ENCODE peak calls at places on chromosomes 12 and 14, in four cellular contexts. C, E, W and Y are unnamed samples.

GRCh38 chr14:92677087-92677668 is 71.2 kb downstream of the LGMN start:
- DNase-seq in W (peak; percentile 99), C (no peak), E (no peak), Y (no peak)

GRCh38 chr12:122515275-122515674 is 11.5 kb downstream of the RSRC2 start:
- DNase-seq in W (no peak), C (no peak), E (no peak), Y (no peak)

GRCh38 chr12:104275689-104276088 is 27.9 kb upstream of the EID3 start:
- DNase-seq in E (no peak), W (no peak), C (no peak), Y (no peak)

GRCh38 chr14:96626916-96627315 is 124.7 kb downstream of the PAPOLA start:
- DNase-seq in W (no peak), C (no peak), E (no peak), Y (no peak)

GRCh38 chr14:51676549-51676948 is 24.8 kb downstream of the FRMD6 start:
- DNase-seq in E (no peak), C (no peak), W (no peak), Y (peak; percentile 78)

GRCh38 chr12:124514996-124515932 is 52.1 kb downstream of the NCOR2 start:
- DNase-seq in E (no peak), C (no peak), W (no peak), Y (no peak)

GRCh38 chr14:80037349-80037748 is 174.0 kb downstream of the DIO2 start:
- DNase-seq in E (no peak), C (no peak), W (no peak), Y (no peak)

GRCh38 chr12:145369-145960 is 68.5 kb downstream of the SLC6A12 start:
- DNase-seq in W (no peak), E (no peak), C (no peak), Y (peak; percentile 61)

GRCh38 chr12:124919646-124920352 is 5.3 kb upstream of the UBC start:
- DNase-seq in C (no peak), E (no peak), W (peak; percentile 76), Y (no peak)

GRCh38 chr14:31560759-31561154 is 447 bp upstream of the NUBPL start:
- DNase-seq in C (no peak), E (peak; percentile 4), W (no peak), Y (peak; percentile 31)

GRCh38 chr14:35385042-35385839 is 19.3 kb downstream of the NFKBIA start:
- DNase-seq in W (no peak), C (peak; percentile 56), E (peak; percentile 59), Y (peak; percentile 85)

GRCh38 chr14:60233251-60233650 is 15.8 kb upstream of the PPM1A start:
- DNase-seq in E (no peak), W (no peak), C (no peak), Y (peak; percentile 29)

GRCh38 chr12:10749700-10750384 is 26.7 kb upstream of the YBX3 start:
- DNase-seq in C (peak; percentile 66), W (peak; percentile 68), E (peak; percentile 22), Y (peak; percentile 84)

GRCh38 chr12:20777420-20777819 is 33.1 kb upstream of the SLCO1B3 start:
- DNase-seq in C (no peak), E (no peak), W (no peak), Y (no peak)

GRCh38 chr14:24179294-24179960 is 7.5 kb downstream of the REC8 start:
- DNase-seq in C (no peak), W (no peak), E (no peak), Y (no peak)

GRCh38 chr12:103780093-103780440 is 61.0 kb downstream of the NT5DC3 start:
- DNase-seq in E (no peak), W (no peak), C (no peak), Y (no peak)

GRCh38 chr14:58738189-58738836 is 100.6 kb downstream of the DACT1 start:
- DNase-seq in W (no peak), C (no peak), E (no peak), Y (no peak)

GRCh38 chr14:58738876-58739275 is 101.1 kb downstream of the DACT1 start:
- DNase-seq in W (no peak), C (no peak), E (no peak), Y (no peak)

GRCh38 chr14:58737511-58737910 is 99.7 kb downstream of the DACT1 start:
- DNase-seq in W (no peak), E (no peak), C (no peak), Y (no peak)

GRCh38 chr14:58740584-58740983 is 102.8 kb downstream of the DACT1 start:
- DNase-seq in E (no peak), C (no peak), W (no peak), Y (no peak)

GRCh38 chr14:58739674-58740073 is 101.9 kb downstream of the DACT1 start:
- DNase-seq in E (no peak), C (no peak), W (peak; percentile 30), Y (no peak)
- TF ChIP-seq POLR2AphosphoS2 in E (no peak), C (no peak), W (no peak), Y (no peak)

GRCh38 chr14:103629503-103630121 is 601 bp downstream of the KLC1 start:
- DNase-seq in E (peak; percentile 63), W (no peak), C (peak; percentile 43), Y (no peak)

GRCh38 chr14:103626150-103626850 is 2.7 kb upstream of the KLC1 start:
- DNase-seq in W (no peak), C (no peak), E (no peak), Y (peak; percentile 37)

GRCh38 chr14:103628684-103629502 is at the start of gene KLC1:
- DNase-seq in C (peak; percentile 71), E (peak; percentile 84), W (no peak), Y (no peak)

GRCh38 chr14:103627073-103628025 is 1.7 kb upstream of the KLC1 start:
- DNase-seq in W (no peak), C (no peak), E (no peak), Y (no peak)

DNA sequence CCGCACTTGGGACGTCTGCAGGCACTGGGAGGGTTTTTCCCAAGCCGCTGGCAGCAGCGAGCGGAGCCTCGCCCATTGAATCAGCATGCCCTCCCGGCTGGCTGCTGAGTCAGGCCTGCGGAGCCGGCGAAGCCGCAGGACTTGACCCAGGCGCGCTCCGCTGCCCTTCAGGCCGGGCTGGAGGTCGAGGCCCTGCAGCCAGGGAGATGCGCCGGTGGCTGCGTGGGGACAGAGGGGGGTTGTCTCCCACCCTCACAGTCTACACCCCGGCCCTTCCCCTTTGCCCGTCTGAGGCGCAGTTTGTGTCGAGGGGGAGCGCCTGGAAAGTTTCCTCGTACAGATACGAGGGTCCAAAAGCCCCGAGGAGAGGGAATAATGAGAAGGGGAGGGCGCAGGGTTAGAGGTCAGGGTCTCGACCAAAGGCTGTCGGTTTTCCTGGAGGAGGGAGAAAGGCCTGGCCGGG is 759 bp upstream of the KLC1 start:
- DNase-seq in W (no peak), C (peak; percentile 72), E (peak; percentile 43), Y (no peak)
- H3K4me1 ChIP-seq in W (peaks cover 32% of the 10 kb centered on the region), C (peaks cover 48% of the 10 kb centered on the region), E (peaks cover 33% of the 10 kb centered on the region), Y (peaks cover 58% of the 10 kb centered on the region)

GRCh38 chr12:131091976-131092691 is 138.4 kb downstream of the ADGRD1 start:
- DNase-seq in W (peak; percentile 38), C (no peak), E (no peak), Y (no peak)
- TF ChIP-seq POLR2AphosphoS2 in W (no peak), C (no peak), E (no peak), Y (no peak)

GRCh38 chr12:52246720-52247621 is 13.9 kb downstream of the KRT7 start:
- DNase-seq in E (no peak), C (peak; percentile 58), W (no peak), Y (peak; percentile 82)

GRCh38 chr12:52249511-52250047 is 16.5 kb downstream of the KRT7 start:
- DNase-seq in C (no peak), E (no peak), W (no peak), Y (no peak)

GRCh38 chr12:52249041-52249461 is 16.0 kb downstream of the KRT7 start:
- DNase-seq in C (no peak), W (no peak), E (no peak), Y (no peak)

GRCh38 chr12:52248541-52249035 is 15.5 kb downstream of the KRT7 start:
- DNase-seq in E (no peak), C (no peak), W (no peak), Y (no peak)

GRCh38 chr12:52247622-52248540 is 14.8 kb downstream of the KRT7 start:
- DNase-seq in C (no peak), E (no peak), W (no peak), Y (no peak)
- H3K4me1 ChIP-seq in C (peaks cover 99% of the 10 kb centered on the region), E (no peaks in the 10 kb centered on the region), W (peaks cover 22% of the 10 kb centered on the region), Y (peaks cover 20% of the 10 kb centered on the region)

GRCh38 chr14:100617715-100618693 is 30.8 kb upstream of the BEGAIN start:
- DNase-seq in E (no peak), W (no peak), C (no peak), Y (no peak)
- TF ChIP-seq POLR2AphosphoS2 in E (no peak), W (no peak), C (no peak), Y (no peak)

DNA sequence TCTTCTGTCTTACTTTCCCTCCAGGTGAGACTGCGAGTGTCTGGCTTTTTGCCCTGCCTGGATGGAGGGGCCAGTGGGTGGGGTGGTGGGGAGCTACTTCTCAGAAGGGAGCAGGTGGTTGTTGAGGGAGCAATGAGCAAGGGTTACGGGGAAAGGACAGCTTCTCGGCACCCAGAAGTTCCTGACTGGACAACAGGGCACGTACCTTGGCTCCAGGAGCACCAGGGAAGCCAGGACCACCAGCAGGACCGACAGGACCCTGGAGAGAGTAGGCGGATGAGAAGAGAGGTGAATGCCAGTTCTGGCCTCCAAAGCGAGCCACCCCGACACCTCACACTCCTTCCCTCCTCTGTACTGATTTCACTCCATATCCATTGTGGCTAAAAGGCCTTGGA is 15.3 kb downstream of the COL2A1 start:
- DNase-seq in W (no peak), E (no peak), C (no peak), Y (no peak)
- H3K4me1 ChIP-seq in W (peaks cover 14% of the 10 kb centered on the region), E (no peaks in the 10 kb centered on the region), C (no peaks in the 10 kb centered on the region), Y (no peaks in the 10 kb centered on the region)

GRCh38 chr14:20611277-20611676 is 20.1 kb upstream of the RNASE12 start:
- DNase-seq in W (no peak), C (no peak), E (no peak), Y (no peak)

GRCh38 chr14:20608383-20609095 is 17.4 kb upstream of the RNASE12 start:
- DNase-seq in W (no peak), E (no peak), C (no peak), Y (no peak)

GRCh38 chr14:20609215-20610001 is 18.2 kb upstream of the RNASE12 start:
- DNase-seq in E (peak; percentile 66), W (peak; percentile 89), C (peak; percentile 85), Y (peak; percentile 96)

GRCh38 chr14:20612403-20612802 is 21.2 kb upstream of the RNASE12 start:
- DNase-seq in C (no peak), W (no peak), E (no peak), Y (no peak)

GRCh38 chr14:20610002-20610765 is 19.0 kb upstream of the RNASE12 start:
- DNase-seq in C (peak; percentile 85), E (peak; percentile 52), W (no peak), Y (peak; percentile 81)
- TF ChIP-seq POLR2AphosphoS2 in C (no peak), E (no peak), W (no peak), Y (no peak)